ENCODE peak calls at places on chromosome 5, in nine cellular contexts. N is transverse colon; I is uterus; D is A549; B is left ventricle myocardium inferior; M is mammary epithelial cell; J is IMR-90; G is heart right ventricle; P is CD8-positive, alpha-beta T cell. Y is an unnamed sample.

GRCh38 chr5:1360861-1361260 is 16.0 kb upstream of the CLPTM1L start:
- DNase-seq in I (no peak), N (no peak), M (no peak), J (no peak), B (no peak), G (no peak), P (no peak), D (no peak), Y (peak; percentile 59)

GRCh38 chr5:127216906-127217675 is 73.5 kb upstream of the MEGF10 start:
- DNase-seq in M (no peak), I (no peak), N (no peak), J (no peak), G (no peak), B (no peak), P (no peak), D (no peak), Y (no peak)

GRCh38 chr5:34891981-34892380 is 23.3 kb downstream of the RAD1 start:
- DNase-seq in M (no peak), P (no peak), N (no peak), G (no peak), B (no peak), J (peak; percentile 38), D (no peak), I (peak; percentile 51), Y (no peak)

GRCh38 chr5:4561403-4561802 is 578.7 kb upstream of the ADAMTS16 start:
- DNase-seq in G (no peak), I (no peak), N (no peak), M (no peak), P (no peak), D (no peak), B (no peak), J (no peak), Y (no peak)

GRCh38 chr5:64977779-64978178 is 209.0 kb downstream of the CWC27 start:
- DNase-seq in M (no peak), J (peak; percentile 26), N (no peak), B (no peak), G (no peak), D (no peak), I (peak; percentile 84), P (no peak), Y (no peak)

GRCh38 chr5:109645591-109646236 is 44.0 kb upstream of the MAN2A1 start:
- DNase-seq in M (no peak), I (no peak), P (no peak), N (no peak), G (no peak), B (no peak), J (no peak), D (no peak), Y (no peak)

GRCh38 chr5:159218595-159219023 is 9.3 kb upstream of the RNF145 start:
- DNase-seq in J (peak; percentile 38), D (no peak), N (no peak), M (peak; percentile 33), I (no peak), P (no peak), B (no peak), G (no peak), Y (no peak)

GRCh38 chr5:29252390-29252789 is 1941.1 kb upstream of the CDH6 start:
- DNase-seq in P (no peak), M (no peak), D (no peak), J (no peak), I (no peak), N (no peak), G (no peak), B (no peak), Y (no peak)

GRCh38 chr5:75265731-75266130 is 29.1 kb upstream of the ANKRD31 start:
- DNase-seq in I (no peak), P (no peak), B (no peak), J (peak; percentile 53), N (no peak), G (no peak), D (peak; percentile 50), M (peak; percentile 33), Y (no peak)

GRCh38 chr5:9841516-9841915 is 211.4 kb upstream of the TAS2R1 start:
- DNase-seq in N (no peak), D (no peak), M (no peak), G (no peak), P (no peak), I (no peak), B (no peak), J (no peak), Y (no peak)

GRCh38 chr5:135441256-135441915 is 5.8 kb downstream of the DCANP1 start:
- DNase-seq in B (no peak), M (no peak), J (no peak), P (no peak), D (no peak), G (no peak), I (no peak), N (no peak), Y (no peak)

GRCh38 chr5:93252165-93252564 is 328.9 kb downstream of the NR2F1-AS1 start:
- DNase-seq in B (no peak), P (no peak), N (no peak), D (peak; percentile 17), J (no peak), M (no peak), G (no peak), I (peak; percentile 15), Y (no peak)

GRCh38 chr5:176800024-176800423 is 10.3 kb upstream of the UNC5A start:
- DNase-seq in P (no peak), I (no peak), N (no peak), M (no peak), B (no peak), D (no peak), J (no peak), G (no peak), Y (no peak)

GRCh38 chr5:172235132-172235780 is 41.3 kb downstream of the EFCAB9 start:
- DNase-seq in P (no peak), M (no peak), I (no peak), N (no peak), B (no peak), J (peak; percentile 7), G (no peak), D (peak; percentile 38), Y (no peak)

GRCh38 chr5:76527685-76528161 is 95.5 kb downstream of the F2RL2 start:
- DNase-seq in P (no peak), G (no peak), M (peak; percentile 55), B (no peak), N (no peak), D (no peak), J (peak; percentile 17), I (no peak), Y (no peak)

GRCh38 chr5:127008300-127008975 is 21.9 kb downstream of the MARCHF3 start:
- DNase-seq in G (no peak), D (no peak), J (no peak), P (no peak), B (peak; percentile 63), I (no peak), N (no peak), M (no peak), Y (no peak)

GRCh38 chr5:107705390-107706014 is 34.8 kb upstream of the EFNA5 start:
- DNase-seq in I (no peak), J (peak; percentile 77), M (peak; percentile 69), G (no peak), D (no peak), N (no peak), P (no peak), B (no peak), Y (no peak)

GRCh38 chr5:123285122-123286011 is 137.8 kb downstream of the CEP120 start:
- DNase-seq in I (peak; percentile 43), J (peak; percentile 61), P (no peak), N (no peak), M (no peak), D (no peak), G (no peak), B (no peak), Y (no peak)

GRCh38 chr5:42944989-42945388 is 95.1 kb downstream of the ANXA2R start:
- DNase-seq in I (no peak), P (no peak), G (no peak), D (peak; percentile 69), B (no peak), J (peak; percentile 96), N (no peak), M (peak; percentile 77), Y (no peak)

GRCh38 chr5:83377131-83377865 is 94.2 kb upstream of the VCAN start:
- DNase-seq in N (no peak), B (no peak), G (no peak), J (peak; percentile 92), M (peak; percentile 62), P (no peak), I (no peak), D (no peak), Y (no peak)

DNA sequence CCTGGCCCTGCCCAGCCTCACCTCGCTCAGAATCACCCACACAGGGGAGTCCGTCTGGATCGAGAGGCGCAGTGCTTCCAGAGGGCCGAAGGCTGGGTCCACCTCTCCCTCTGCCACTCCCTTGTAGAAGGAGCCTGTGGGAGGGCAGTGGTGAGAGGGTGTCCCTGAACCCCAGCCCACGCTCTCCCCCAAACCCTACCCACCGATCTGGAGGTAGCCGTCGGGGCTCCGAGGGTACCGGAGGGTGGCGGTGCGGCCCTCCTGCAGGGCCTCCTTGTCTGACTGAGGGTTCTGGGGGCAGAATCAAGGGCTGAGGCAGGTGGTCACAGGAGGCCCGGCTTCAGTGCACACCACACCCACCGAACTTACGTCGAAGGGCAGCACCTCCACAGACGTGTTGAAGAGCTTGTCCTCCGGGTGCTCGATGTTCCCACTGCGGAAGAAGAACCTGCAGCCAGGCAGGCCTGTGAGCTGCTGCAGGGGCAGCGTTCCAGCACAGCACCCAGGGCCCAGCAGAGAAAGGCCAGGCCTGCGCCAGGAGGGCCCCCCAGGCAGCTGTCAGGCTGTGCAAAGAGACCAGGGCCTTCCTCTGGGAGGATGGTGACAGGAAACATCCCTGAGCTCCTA is 4.5 kb downstream of the LTC4S start:
- DNase-seq in B (no peak), I (no peak), M (no peak), J (no peak), D (no peak), N (no peak), P (no peak), G (no peak), Y (peak; percentile 71)
- H3K4me1 ChIP-seq in B (peaks cover 67% of the 10 kb centered on the region), I (peaks cover 9% of the 10 kb centered on the region), M (peaks cover 56% of the 10 kb centered on the region), J (peaks cover 13% of the 10 kb centered on the region), D (peaks cover 28% of the 10 kb centered on the region), N (peaks cover 38% of the 10 kb centered on the region), P (peaks cover 39% of the 10 kb centered on the region), G (peaks cover 26% of the 10 kb centered on the region), Y (peaks cover 66% of the 10 kb centered on the region)

GRCh38 chr5:173323121-173323798 is 5.0 kb downstream of the STC2 start:
- DNase-seq in N (no peak), I (no peak), J (no peak), G (no peak), P (no peak), D (no peak), M (no peak), B (no peak), Y (peak; percentile 57)
- H3K4me1 ChIP-seq in N (peaks cover 27% of the 10 kb centered on the region), I (peaks cover 17% of the 10 kb centered on the region), J (peaks cover 45% of the 10 kb centered on the region), G (peaks cover 59% of the 10 kb centered on the region), P (no peaks in the 10 kb centered on the region), D (peaks cover 8% of the 10 kb centered on the region), M (peaks cover 18% of the 10 kb centered on the region), B (peaks cover 90% of the 10 kb centered on the region), Y (peaks cover 6% of the 10 kb centered on the region)

GRCh38 chr5:41057940-41058339 is 13.2 kb downstream of the MROH2B start:
- DNase-seq in G (no peak), B (no peak), P (no peak), I (no peak), J (no peak), N (no peak), D (no peak), M (no peak), Y (no peak)

GRCh38 chr5:41057231-41057630 is 13.9 kb downstream of the MROH2B start:
- DNase-seq in I (no peak), G (no peak), M (no peak), B (no peak), J (no peak), P (no peak), D (no peak), N (no peak), Y (no peak)
- H3K4me1 ChIP-seq in I (no peaks in the 10 kb centered on the region), G (no peaks in the 10 kb centered on the region), M (no peaks in the 10 kb centered on the region), B (no peaks in the 10 kb centered on the region), J (no peaks in the 10 kb centered on the region), P (no peaks in the 10 kb centered on the region), D (no peaks in the 10 kb centered on the region), N (no peaks in the 10 kb centered on the region), Y (no peaks in the 10 kb centered on the region)

GRCh38 chr5:111386832-111387162 is 125.5 kb downstream of the STARD4 start:
- DNase-seq in I (no peak), G (no peak), J (no peak), B (no peak), D (no peak), M (no peak), P (no peak), N (no peak), Y (no peak)
- H3K4me1 ChIP-seq in I (no peaks in the 10 kb centered on the region), G (no peaks in the 10 kb centered on the region), J (no peaks in the 10 kb centered on the region), B (no peaks in the 10 kb centered on the region), D (no peaks in the 10 kb centered on the region), M (peaks cover 35% of the 10 kb centered on the region), P (no peaks in the 10 kb centered on the region), N (no peaks in the 10 kb centered on the region), Y (no peaks in the 10 kb centered on the region)